ENCODE peak calls at places on chromosomes 1 and 21, in four cellular contexts. D is thyroid gland, Q is breast epithelium, B is endothelial cell of umbilical vein. X is an unnamed sample.

GRCh38 chr21:30340714-30341573 is 3.5 kb upstream of the KRTAP27-1 start:
- DNase-seq in Q (no peak), D (peak), B (no peak), X (no peak)

GRCh38 chr1:157380523-157380922 is 171.8 kb downstream of the FCRL5 start:
- DNase-seq in D (no peak), Q (no peak), B (no peak), X (no peak)

GRCh38 chr1:182235952-182236650 is 155.5 kb downstream of the GLUL start:
- DNase-seq in B (no peak), Q (no peak), D (no peak), X (peak)

GRCh38 chr1:204692852-204693356 is 7.4 kb upstream of the LRRN2 start:
- DNase-seq in Q (no peak), D (peak), B (no peak), X (no peak)

GRCh38 chr1:200217703-200218102 is 190.2 kb downstream of the NR5A2 start:
- DNase-seq in B (no peak), Q (no peak), D (no peak), X (no peak)

GRCh38 chr1:209416009-209416408 is 167.5 kb upstream of the CAMK1G start:
- DNase-seq in B (no peak), Q (no peak), D (peak), X (no peak)

GRCh38 chr1:182599339-182599738 is 4.8 kb downstream of the RGS16 start:
- DNase-seq in D (no peak), Q (no peak), B (no peak), X (no peak)

GRCh38 chr1:192958871-192959270 is 100.3 kb downstream of the UCHL5 start:
- DNase-seq in D (no peak), B (no peak), Q (no peak), X (no peak)

GRCh38 chr1:233406339-233406960 is 78.9 kb downstream of the MAP3K21 start:
- DNase-seq in Q (no peak), B (no peak), D (no peak), X (no peak)

GRCh38 chr1:58905126-58905490 is 121.3 kb upstream of the JUN start:
- DNase-seq in Q (no peak), D (no peak), B (peak), X (no peak)

GRCh38 chr1:58901008-58901407 is 117.2 kb upstream of the JUN start:
- DNase-seq in D (no peak), Q (no peak), B (no peak), X (no peak)

GRCh38 chr1:58904299-58905125 is 120.7 kb upstream of the JUN start:
- DNase-seq in B (no peak), Q (no peak), D (no peak), X (no peak)

GRCh38 chr1:58903450-58904298 is 119.8 kb upstream of the JUN start:
- DNase-seq in Q (peak), B (peak), D (peak), X (peak)

GRCh38 chr1:58902830-58903229 is 119.0 kb upstream of the JUN start:
- DNase-seq in Q (no peak), B (no peak), D (no peak), X (no peak)
- TF ChIP-seq CTCF in Q (no peak), B (no peak), D (no peak), X (no peak)

DNA sequence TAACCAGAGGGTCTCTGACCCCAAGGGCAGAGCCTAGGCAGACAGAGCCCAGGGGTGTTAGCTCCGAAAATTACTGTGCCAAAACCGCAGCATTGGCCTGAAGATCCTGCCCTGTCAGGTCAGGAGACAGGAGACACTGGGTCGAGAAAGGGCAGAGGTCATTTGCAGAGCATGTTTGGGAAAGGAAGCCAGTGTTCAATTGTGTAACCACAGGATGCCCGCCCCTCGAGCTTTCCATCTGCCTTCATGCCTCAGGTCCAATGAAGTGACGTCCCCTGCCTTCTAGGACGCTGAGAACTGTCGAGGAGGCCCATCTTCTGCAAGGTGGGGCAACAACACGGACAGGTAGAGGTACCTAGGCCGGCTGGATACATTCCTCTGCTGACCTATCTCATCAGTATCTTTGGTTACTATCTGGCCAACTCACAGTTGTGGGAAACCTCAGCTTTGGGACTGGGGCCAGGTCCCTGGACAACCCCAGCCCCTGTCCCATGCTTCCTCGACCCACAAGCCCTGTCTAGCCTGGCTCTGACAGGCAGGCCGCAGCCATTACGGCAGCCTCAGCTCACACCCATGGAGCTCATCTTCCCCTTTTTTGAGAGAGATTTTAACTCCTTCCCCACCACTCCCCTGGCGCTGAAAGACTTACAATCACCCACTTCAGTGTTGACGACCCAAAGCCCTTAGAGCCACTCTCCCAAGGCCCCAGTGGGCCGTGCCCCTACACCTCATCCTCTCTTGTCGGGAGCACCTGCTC is 1.3 kb downstream of the ARL8A start:
- DNase-seq in D (peak), Q (no peak), B (peak), X (peak)
- TF ChIP-seq POLR2A in D (no peak), Q (no peak), B (no peak), X (no peak)

GRCh38 chr1:45622267-45622890 is 1.5 kb downstream of the CCDC17 start:
- DNase-seq in Q (no peak), D (no peak), B (no peak), X (no peak)
- H3K4me3 ChIP-seq in Q (peak), D (no peak), B (no peak), X (peak)

GRCh38 chr1:161305872-161306519 is 3.8 kb downstream of the MPZ start:
- DNase-seq in D (peak), B (peak), Q (peak), X (peak)
- TF ChIP-seq CTCF in D (no peak), B (no peak), Q (no peak), X (no peak)

X was measured in gastrocnemius medialis.